ENCODE peak calls at places on chromosomes 5 and 9, in eight cellular contexts. P, K, Y, F, W, A, B and Z are unnamed samples.

GRCh38 chr9:136014928-136015633 is 53.9 kb upstream of the UBAC1 start:
- DNase-seq in P (no peak), W (peak), B (peak), K (no peak), A (no peak), F (no peak), Y (no peak), Z (no peak)

GRCh38 chr9:4742246-4742645 is 1.2 kb upstream of the AK3 start:
- DNase-seq in K (no peak), F (no peak), B (no peak), Y (no peak), W (no peak), A (no peak), P (no peak), Z (peak)

GRCh38 chr9:93292664-93293328 is 108.9 kb downstream of the WNK2 start:
- DNase-seq in Y (peak), K (no peak), W (no peak), B (no peak), P (no peak), A (no peak), F (no peak), Z (no peak)

GRCh38 chr5:107359033-107359915 is 311.5 kb downstream of the EFNA5 start:
- DNase-seq in F (no peak), W (no peak), K (no peak), Y (no peak), P (no peak), B (no peak), A (no peak), Z (no peak)

GRCh38 chr5:34691326-34691725 is 35.2 kb downstream of the RAI14 start:
- DNase-seq in P (no peak), B (no peak), A (no peak), W (no peak), Y (no peak), K (peak), F (no peak), Z (no peak)

GRCh38 chr5:173567548-173567947 is 48.9 kb downstream of the BOD1 start:
- DNase-seq in P (no peak), K (no peak), B (no peak), F (no peak), A (no peak), Y (no peak), W (no peak), Z (no peak)

GRCh38 chr9:80605129-80605528 is 1033.4 kb downstream of the TLE4 start:
- DNase-seq in W (no peak), Y (no peak), A (no peak), P (no peak), F (no peak), B (no peak), K (peak), Z (no peak)

GRCh38 chr5:179758905-179759304 is 26.3 kb downstream of the MAML1 start:
- DNase-seq in F (no peak), K (no peak), P (no peak), W (no peak), Y (no peak), B (no peak), A (no peak), Z (no peak)

GRCh38 chr5:112776301-112776856 is 38.7 kb downstream of the APC start:
- DNase-seq in W (no peak), A (no peak), Y (no peak), K (peak), P (no peak), F (no peak), B (no peak), Z (no peak)

GRCh38 chr9:18776836-18777820 is 255.9 kb downstream of the SAXO1 start:
- DNase-seq in W (peak), B (no peak), P (no peak), K (no peak), Y (no peak), F (no peak), A (no peak), Z (no peak)

GRCh38 chr5:139667730-139668063 is 19.5 kb downstream of the CXXC5 start:
- DNase-seq in F (no peak), A (no peak), B (no peak), W (peak), Y (no peak), P (no peak), K (no peak), Z (no peak)

GRCh38 chr9:14179449-14179848 is 134.5 kb downstream of the NFIB start:
- DNase-seq in F (no peak), A (no peak), B (no peak), Y (no peak), W (no peak), P (peak), K (no peak), Z (no peak)

GRCh38 chr5:112878760-112879159 is 17.7 kb downstream of the SRP19 start:
- DNase-seq in F (no peak), P (no peak), B (no peak), A (peak), W (no peak), K (no peak), Y (peak), Z (no peak)

GRCh38 chr9:35229779-35230143 is 68.0 kb downstream of the UNC13B start:
- DNase-seq in P (no peak), K (no peak), W (no peak), A (no peak), B (no peak), F (no peak), Y (no peak), Z (no peak)

GRCh38 chr9:114894801-114895433 is 35.5 kb downstream of the TNFSF8 start:
- DNase-seq in K (peak), Y (no peak), F (no peak), W (no peak), B (no peak), P (no peak), A (no peak), Z (no peak)

GRCh38 chr9:88936668-88937067 is 54.6 kb upstream of the S1PR3 start:
- DNase-seq in B (no peak), K (no peak), P (no peak), Y (no peak), A (no peak), W (no peak), F (no peak), Z (no peak)

GRCh38 chr9:69357030-69357853 is 32.2 kb downstream of the ENTREP1 start:
- DNase-seq in Y (no peak), P (no peak), A (no peak), B (no peak), K (no peak), F (no peak), W (peak), Z (no peak)

GRCh38 chr5:168425997-168426863 is 60.0 kb upstream of the RARS1 start:
- DNase-seq in P (no peak), F (no peak), K (no peak), B (no peak), Y (no peak), W (no peak), A (no peak), Z (no peak)

GRCh38 chr5:8457187-8458037 is 588.5 kb downstream of the MTRR start:
- DNase-seq in Y (peak), F (peak), B (peak), A (peak), K (peak), W (peak), P (peak), Z (peak)

GRCh38 chr9:84966876-84967830 is 297.6 kb downstream of the NTRK2 start:
- DNase-seq in F (peak), A (no peak), P (no peak), W (no peak), K (no peak), Y (no peak), B (no peak), Z (no peak)